ENCODE peak calls at places on chromosomes 1 and 21, in ten cellular contexts. One of them, this sample, is unnamed.

GRCh38 chr1:220917101-220917500 is 37.9 kb downstream of the HLX start:
- DNase-seq in cardiac fibroblast: no peak
- DNase-seq in tibial artery: no peak
- DNase-seq in uterus: no peak
- DNase-seq in AG04449: no peak
- DNase-seq in AG04450: no peak
- DNase-seq in PC-3: no peak
- DNase-seq in choroid plexus epithelial cell: no peak
- DNase-seq in IMR-90: no peak
- DNase-seq in psoas muscle: no peak
- DNase-seq in this sample: no peak

GRCh38 chr21:32756096-32756495 is 15.5 kb downstream of the PAXBP1 start:
- DNase-seq in tibial artery: no peak
- DNase-seq in choroid plexus epithelial cell: no peak
- DNase-seq in AG04450: no peak
- DNase-seq in IMR-90: no peak
- DNase-seq in uterus: no peak
- DNase-seq in AG04449: no peak
- DNase-seq in cardiac fibroblast: no peak
- DNase-seq in psoas muscle: no peak
- DNase-seq in PC-3: peak
- DNase-seq in this sample: no peak

GRCh38 chr1:88650676-88651418 is 33.2 kb upstream of the PKN2 start:
- DNase-seq in AG04449: no peak
- DNase-seq in cardiac fibroblast: peak
- DNase-seq in tibial artery: no peak
- DNase-seq in psoas muscle: no peak
- DNase-seq in IMR-90: peak
- DNase-seq in PC-3: no peak
- DNase-seq in AG04450: no peak
- DNase-seq in choroid plexus epithelial cell: no peak
- DNase-seq in uterus: no peak
- DNase-seq in this sample: no peak

GRCh38 chr1:32394890-32395415 is 712 bp upstream of the BSDC1 start:
- DNase-seq in tibial artery: no peak
- DNase-seq in choroid plexus epithelial cell: peak
- DNase-seq in PC-3: no peak
- DNase-seq in psoas muscle: no peak
- DNase-seq in cardiac fibroblast: no peak
- DNase-seq in AG04450: no peak
- DNase-seq in uterus: no peak
- DNase-seq in AG04449: no peak
- DNase-seq in IMR-90: peak
- DNase-seq in this sample: no peak

GRCh38 chr1:28195780-28196179 is 19.3 kb upstream of the PTAFR start:
- DNase-seq in uterus: no peak
- DNase-seq in IMR-90: no peak
- DNase-seq in AG04449: no peak
- DNase-seq in choroid plexus epithelial cell: no peak
- DNase-seq in AG04450: no peak
- DNase-seq in tibial artery: peak
- DNase-seq in cardiac fibroblast: no peak
- DNase-seq in PC-3: no peak
- DNase-seq in psoas muscle: no peak
- DNase-seq in this sample: no peak

GRCh38 chr1:243731974-243732373 is 118.1 kb downstream of the AKT3 start:
- DNase-seq in uterus: no peak
- DNase-seq in PC-3: no peak
- DNase-seq in tibial artery: no peak
- DNase-seq in AG04450: no peak
- DNase-seq in choroid plexus epithelial cell: no peak
- DNase-seq in IMR-90: no peak
- DNase-seq in AG04449: no peak
- DNase-seq in psoas muscle: no peak
- DNase-seq in cardiac fibroblast: no peak
- DNase-seq in this sample: no peak

GRCh38 chr1:14924455-14925325 is 228.9 kb upstream of the TMEM51 start:
- DNase-seq in IMR-90: peak
- DNase-seq in AG04450: no peak
- DNase-seq in tibial artery: peak
- DNase-seq in cardiac fibroblast: no peak
- DNase-seq in choroid plexus epithelial cell: peak
- DNase-seq in AG04449: no peak
- DNase-seq in PC-3: peak
- DNase-seq in psoas muscle: peak
- DNase-seq in uterus: peak
- DNase-seq in this sample: no peak

GRCh38 chr1:46131727-46132528 is 501 bp downstream of the PIK3R3 start:
- DNase-seq in psoas muscle: no peak
- DNase-seq in AG04449: no peak
- DNase-seq in tibial artery: no peak
- DNase-seq in uterus: no peak
- DNase-seq in AG04450: no peak
- DNase-seq in IMR-90: peak
- DNase-seq in cardiac fibroblast: peak
- DNase-seq in PC-3: peak
- DNase-seq in choroid plexus epithelial cell: peak
- DNase-seq in this sample: no peak

GRCh38 chr1:244863491-244864252 is 671 bp downstream of the HNRNPU start:
- DNase-seq in AG04450: no peak
- DNase-seq in psoas muscle: peak
- DNase-seq in tibial artery: no peak
- DNase-seq in IMR-90: no peak
- DNase-seq in AG04449: no peak
- DNase-seq in choroid plexus epithelial cell: no peak
- DNase-seq in PC-3: no peak
- DNase-seq in cardiac fibroblast: no peak
- DNase-seq in uterus: no peak
- DNase-seq in this sample: no peak

GRCh38 chr21:42525228-42525604 is 11.6 kb downstream of the SLC37A1 start:
- DNase-seq in cardiac fibroblast: peak
- DNase-seq in tibial artery: peak
- DNase-seq in AG04449: no peak
- DNase-seq in PC-3: no peak
- DNase-seq in psoas muscle: no peak
- DNase-seq in uterus: peak
- DNase-seq in choroid plexus epithelial cell: peak
- DNase-seq in IMR-90: peak
- DNase-seq in AG04450: no peak
- DNase-seq in this sample: no peak

GRCh38 chr1:64245495-64245894 is 42.1 kb downstream of the UBE2U start:
- DNase-seq in psoas muscle: no peak
- DNase-seq in IMR-90: no peak
- DNase-seq in AG04450: no peak
- DNase-seq in cardiac fibroblast: no peak
- DNase-seq in tibial artery: no peak
- DNase-seq in PC-3: peak
- DNase-seq in uterus: no peak
- DNase-seq in AG04449: no peak
- DNase-seq in choroid plexus epithelial cell: no peak
- DNase-seq in this sample: no peak

GRCh38 chr1:177334276-177334675 is 163.5 kb downstream of the BRINP2 start:
- DNase-seq in IMR-90: no peak
- DNase-seq in uterus: no peak
- DNase-seq in AG04450: no peak
- DNase-seq in psoas muscle: no peak
- DNase-seq in choroid plexus epithelial cell: peak
- DNase-seq in PC-3: peak
- DNase-seq in AG04449: no peak
- DNase-seq in tibial artery: no peak
- DNase-seq in cardiac fibroblast: peak
- DNase-seq in this sample: no peak

DNA sequence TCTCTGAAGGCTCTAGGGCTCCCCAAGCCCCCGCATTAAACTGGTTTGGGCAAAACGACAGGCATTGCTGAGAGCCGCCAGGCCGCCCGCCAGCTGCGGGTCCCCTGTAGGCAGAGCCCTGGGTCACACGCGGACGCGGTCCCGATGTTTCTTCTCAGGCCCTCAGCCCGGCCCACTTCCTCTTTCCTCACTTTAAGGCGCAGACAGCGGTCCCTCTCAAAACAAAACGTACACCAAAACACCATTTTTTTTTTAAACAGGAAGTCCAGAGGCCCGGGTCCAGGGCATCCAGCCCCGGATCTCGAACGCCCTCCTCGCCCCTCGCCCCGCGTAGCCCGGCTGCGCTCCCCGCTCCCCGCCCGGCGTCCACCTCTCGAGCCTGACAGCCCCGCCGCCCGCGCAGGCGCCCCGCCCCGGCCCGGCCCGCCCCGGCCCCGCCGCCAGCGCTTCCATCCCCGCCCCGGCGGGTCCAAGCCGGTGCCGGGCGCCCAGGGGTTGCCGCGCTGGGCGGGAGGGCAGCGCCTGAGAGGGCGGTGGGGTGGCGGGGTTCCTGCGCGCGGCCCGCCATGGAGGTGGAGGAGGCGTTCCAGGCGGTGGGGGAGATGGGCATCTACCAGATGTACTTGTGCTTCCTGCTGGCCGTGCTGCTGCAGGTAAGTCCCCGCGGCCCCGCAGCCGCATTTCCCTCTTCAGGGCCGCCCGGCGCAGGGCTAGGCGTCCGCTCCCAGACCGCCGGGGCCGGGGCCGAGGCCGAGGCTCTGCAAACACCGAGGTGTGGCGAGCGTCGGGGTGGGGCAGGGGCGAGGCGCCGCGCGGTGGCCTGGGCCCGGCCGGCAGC is at the start of gene SLC22A15:
- DNase-seq in PC-3: peak
- DNase-seq in psoas muscle: peak
- DNase-seq in AG04450: no peak
- DNase-seq in tibial artery: peak
- DNase-seq in IMR-90: no peak
- DNase-seq in cardiac fibroblast: peak
- DNase-seq in uterus: peak
- DNase-seq in AG04449: no peak
- DNase-seq in choroid plexus epithelial cell: peak
- DNase-seq in this sample: no peak
- TF ChIP-seq CTCF in PC-3: no peak
- TF ChIP-seq CTCF in psoas muscle: no peak
- TF ChIP-seq CTCF in AG04450: no peak
- TF ChIP-seq CTCF in tibial artery: no peak
- TF ChIP-seq CTCF in IMR-90: no peak
- TF ChIP-seq CTCF in cardiac fibroblast: no peak
- TF ChIP-seq CTCF in uterus: no peak
- TF ChIP-seq CTCF in AG04449: no peak
- TF ChIP-seq CTCF in choroid plexus epithelial cell: no peak
- TF ChIP-seq CTCF in this sample: no peak

GRCh38 chr1:201591981-201592380 is 53.1 kb downstream of the NAV1 start:
- DNase-seq in psoas muscle: no peak
- DNase-seq in cardiac fibroblast: no peak
- DNase-seq in PC-3: no peak
- DNase-seq in tibial artery: peak
- DNase-seq in IMR-90: no peak
- DNase-seq in uterus: no peak
- DNase-seq in AG04450: no peak
- DNase-seq in choroid plexus epithelial cell: no peak
- DNase-seq in AG04449: no peak
- DNase-seq in this sample: no peak
- H3K4me3 ChIP-seq in psoas muscle: no peak
- H3K4me3 ChIP-seq in cardiac fibroblast: no peak
- H3K4me3 ChIP-seq in PC-3: no peak
- H3K4me3 ChIP-seq in tibial artery: no peak
- H3K4me3 ChIP-seq in IMR-90: no peak
- H3K4me3 ChIP-seq in uterus: no peak
- H3K4me3 ChIP-seq in AG04450: no peak
- H3K4me3 ChIP-seq in choroid plexus epithelial cell: no peak
- H3K4me3 ChIP-seq in AG04449: no peak
- H3K4me3 ChIP-seq in this sample: no peak

GRCh38 chr1:191831572-191831971 is 326.7 kb upstream of the RGS18 start:
- DNase-seq in tibial artery: no peak
- DNase-seq in cardiac fibroblast: no peak
- DNase-seq in AG04449: no peak
- DNase-seq in uterus: no peak
- DNase-seq in AG04450: no peak
- DNase-seq in psoas muscle: no peak
- DNase-seq in PC-3: peak
- DNase-seq in IMR-90: no peak
- DNase-seq in choroid plexus epithelial cell: peak
- DNase-seq in this sample: no peak
- TF ChIP-seq CTCF in tibial artery: no peak
- TF ChIP-seq CTCF in cardiac fibroblast: no peak
- TF ChIP-seq CTCF in AG04449: peak
- TF ChIP-seq CTCF in uterus: no peak
- TF ChIP-seq CTCF in AG04450: no peak
- TF ChIP-seq CTCF in psoas muscle: no peak
- TF ChIP-seq CTCF in PC-3: peak
- TF ChIP-seq CTCF in IMR-90: no peak
- TF ChIP-seq CTCF in choroid plexus epithelial cell: peak
- TF ChIP-seq CTCF in this sample: no peak

GRCh38 chr1:66981679-66982078 is 56.9 kb downstream of the MIER1 start:
- DNase-seq in choroid plexus epithelial cell: peak
- DNase-seq in uterus: no peak
- DNase-seq in tibial artery: no peak
- DNase-seq in IMR-90: peak
- DNase-seq in AG04449: no peak
- DNase-seq in cardiac fibroblast: peak
- DNase-seq in PC-3: no peak
- DNase-seq in psoas muscle: no peak
- DNase-seq in AG04450: no peak
- DNase-seq in this sample: no peak
- H3K4me3 ChIP-seq in choroid plexus epithelial cell: no peak
- H3K4me3 ChIP-seq in uterus: peak
- H3K4me3 ChIP-seq in tibial artery: peak
- H3K4me3 ChIP-seq in IMR-90: no peak
- H3K4me3 ChIP-seq in AG04449: no peak
- H3K4me3 ChIP-seq in cardiac fibroblast: no peak
- H3K4me3 ChIP-seq in PC-3: no peak
- H3K4me3 ChIP-seq in psoas muscle: peak
- H3K4me3 ChIP-seq in AG04450: no peak
- H3K4me3 ChIP-seq in this sample: no peak

GRCh38 chr1:39696448-39696847 is 5.2 kb upstream of the HPCAL4 start:
- DNase-seq in tibial artery: no peak
- DNase-seq in psoas muscle: no peak
- DNase-seq in IMR-90: no peak
- DNase-seq in cardiac fibroblast: no peak
- DNase-seq in AG04449: no peak
- DNase-seq in PC-3: no peak
- DNase-seq in AG04450: no peak
- DNase-seq in choroid plexus epithelial cell: no peak
- DNase-seq in uterus: no peak
- DNase-seq in this sample: no peak

GRCh38 chr1:39698568-39698967 is 7.3 kb upstream of the HPCAL4 start:
- DNase-seq in tibial artery: no peak
- DNase-seq in IMR-90: no peak
- DNase-seq in cardiac fibroblast: no peak
- DNase-seq in psoas muscle: no peak
- DNase-seq in AG04449: no peak
- DNase-seq in uterus: no peak
- DNase-seq in PC-3: no peak
- DNase-seq in choroid plexus epithelial cell: no peak
- DNase-seq in AG04450: no peak
- DNase-seq in this sample: no peak

GRCh38 chr1:39700348-39700747 is 9.1 kb upstream of the HPCAL4 start:
- DNase-seq in AG04449: no peak
- DNase-seq in tibial artery: no peak
- DNase-seq in cardiac fibroblast: no peak
- DNase-seq in choroid plexus epithelial cell: no peak
- DNase-seq in IMR-90: no peak
- DNase-seq in uterus: no peak
- DNase-seq in PC-3: no peak
- DNase-seq in AG04450: no peak
- DNase-seq in psoas muscle: no peak
- DNase-seq in this sample: no peak

GRCh38 chr1:39701092-39701460 is 9.8 kb upstream of the HPCAL4 start:
- DNase-seq in PC-3: peak
- DNase-seq in choroid plexus epithelial cell: peak
- DNase-seq in tibial artery: no peak
- DNase-seq in cardiac fibroblast: peak
- DNase-seq in AG04449: no peak
- DNase-seq in AG04450: no peak
- DNase-seq in uterus: peak
- DNase-seq in psoas muscle: no peak
- DNase-seq in IMR-90: peak
- DNase-seq in this sample: no peak

GRCh38 chr1:39699419-39699818 is 8.2 kb upstream of the HPCAL4 start:
- DNase-seq in IMR-90: no peak
- DNase-seq in AG04450: no peak
- DNase-seq in psoas muscle: no peak
- DNase-seq in uterus: no peak
- DNase-seq in cardiac fibroblast: no peak
- DNase-seq in choroid plexus epithelial cell: no peak
- DNase-seq in AG04449: no peak
- DNase-seq in tibial artery: no peak
- DNase-seq in PC-3: no peak
- DNase-seq in this sample: no peak
- TF ChIP-seq CTCF in IMR-90: no peak
- TF ChIP-seq CTCF in AG04450: peak
- TF ChIP-seq CTCF in psoas muscle: no peak
- TF ChIP-seq CTCF in uterus: no peak
- TF ChIP-seq CTCF in cardiac fibroblast: peak
- TF ChIP-seq CTCF in choroid plexus epithelial cell: no peak
- TF ChIP-seq CTCF in AG04449: no peak
- TF ChIP-seq CTCF in tibial artery: no peak
- TF ChIP-seq CTCF in PC-3: no peak
- TF ChIP-seq CTCF in this sample: no peak

This sample was measured in HFF-Myc.